ENCODE peak calls at places on chromosomes 6 and 20, in four cellular contexts. One of them, this sample, is unnamed.

GRCh38 chr6:48078092-48078491 is 32.9 kb downstream of the PTCHD4 start:
- DNase-seq in right lobe of liver: no peak
- DNase-seq in Peyer's patch: no peak
- DNase-seq in H1: no peak
- DNase-seq in this sample: no peak

GRCh38 chr20:56893206-56893605 is 264.1 kb downstream of the TFAP2C start:
- DNase-seq in right lobe of liver: no peak
- DNase-seq in Peyer's patch: no peak
- DNase-seq in H1: no peak
- DNase-seq in this sample: no peak

GRCh38 chr20:11807070-11807741 is 110.5 kb upstream of the BTBD3 start:
- DNase-seq in right lobe of liver: no peak
- DNase-seq in Peyer's patch: no peak
- DNase-seq in H1: no peak
- DNase-seq in this sample: no peak

GRCh38 chr20:58669287-58670006 is 18.4 kb downstream of the STX16 start:
- DNase-seq in right lobe of liver: no peak
- DNase-seq in Peyer's patch: no peak
- DNase-seq in H1: peak
- DNase-seq in this sample: no peak

GRCh38 chr20:51189814-51190782 is 167.2 kb upstream of the KCNG1 start:
- DNase-seq in right lobe of liver: no peak
- DNase-seq in Peyer's patch: no peak
- DNase-seq in H1: no peak
- DNase-seq in this sample: no peak

GRCh38 chr6:446418-447366 is 55.1 kb downstream of the IRF4 start:
- DNase-seq in right lobe of liver: no peak
- DNase-seq in Peyer's patch: peak
- DNase-seq in H1: no peak
- DNase-seq in this sample: no peak

GRCh38 chr20:4109307-4109564 is 93.9 kb upstream of the RNF24 start:
- DNase-seq in right lobe of liver: no peak
- DNase-seq in Peyer's patch: no peak
- DNase-seq in H1: no peak
- DNase-seq in this sample: no peak

GRCh38 chr6:71252407-71252806 is 36.2 kb upstream of the OGFRL1 start:
- DNase-seq in right lobe of liver: no peak
- DNase-seq in Peyer's patch: no peak
- DNase-seq in H1: no peak
- DNase-seq in this sample: no peak

GRCh38 chr6:42292002-42292735 is 74.5 kb upstream of the MRPS10 start:
- DNase-seq in right lobe of liver: no peak
- DNase-seq in Peyer's patch: no peak
- DNase-seq in H1: no peak
- DNase-seq in this sample: no peak

GRCh38 chr6:17768388-17768787 is 61.7 kb upstream of the NUP153 start:
- DNase-seq in right lobe of liver: no peak
- DNase-seq in Peyer's patch: no peak
- DNase-seq in H1: no peak
- DNase-seq in this sample: no peak

GRCh38 chr6:28648878-28649375 is 123.2 kb downstream of the GPX5 start:
- DNase-seq in right lobe of liver: no peak
- DNase-seq in Peyer's patch: no peak
- DNase-seq in H1: no peak
- DNase-seq in this sample: no peak

GRCh38 chr20:21251278-21251677 is 51.9 kb upstream of the XRN2 start:
- DNase-seq in right lobe of liver: no peak
- DNase-seq in Peyer's patch: no peak
- DNase-seq in H1: no peak
- DNase-seq in this sample: no peak

GRCh38 chr6:168162366-168162765 is 83.4 kb upstream of the FRMD1 start:
- DNase-seq in right lobe of liver: no peak
- DNase-seq in Peyer's patch: no peak
- DNase-seq in H1: no peak
- DNase-seq in this sample: no peak

GRCh38 chr20:24837721-24838456 is 111.2 kb upstream of the CST7 start:
- DNase-seq in right lobe of liver: no peak
- DNase-seq in Peyer's patch: no peak
- DNase-seq in H1: no peak
- DNase-seq in this sample: no peak

GRCh38 chr20:31835554-31835953 is 9.8 kb downstream of the FOXS1 start:
- DNase-seq in right lobe of liver: no peak
- DNase-seq in Peyer's patch: no peak
- DNase-seq in H1: no peak
- DNase-seq in this sample: no peak

GRCh38 chr6:109051301-109051700 is 43.3 kb downstream of the SESN1 start:
- DNase-seq in right lobe of liver: no peak
- DNase-seq in Peyer's patch: no peak
- DNase-seq in H1: no peak
- DNase-seq in this sample: no peak

GRCh38 chr6:35037289-35038038 is 103.7 kb downstream of the TCP11 start:
- DNase-seq in right lobe of liver: peak
- DNase-seq in Peyer's patch: no peak
- DNase-seq in H1: no peak
- DNase-seq in this sample: no peak

GRCh38 chr20:25750765-25751696 is 54.4 kb upstream of the ZNF337 start:
- DNase-seq in right lobe of liver: peak
- DNase-seq in Peyer's patch: no peak
- DNase-seq in H1: no peak
- DNase-seq in this sample: no peak

GRCh38 chr6:97524846-97525245 is 241.8 kb upstream of the MMS22L start:
- DNase-seq in right lobe of liver: no peak
- DNase-seq in Peyer's patch: no peak
- DNase-seq in H1: peak
- DNase-seq in this sample: no peak

GRCh38 chr6:17341891-17342290 is 51.5 kb upstream of the CAP2 start:
- DNase-seq in right lobe of liver: no peak
- DNase-seq in Peyer's patch: no peak
- DNase-seq in H1: no peak
- DNase-seq in this sample: no peak

GRCh38 chr6:52500268-52501129 is 76.4 kb downstream of the TRAM2 start:
- DNase-seq in right lobe of liver: no peak
- DNase-seq in Peyer's patch: no peak
- DNase-seq in H1: no peak
- DNase-seq in this sample: no peak

GRCh38 chr6:52503344-52503747 is 73.5 kb downstream of the TRAM2 start:
- DNase-seq in right lobe of liver: no peak
- DNase-seq in Peyer's patch: no peak
- DNase-seq in H1: no peak
- DNase-seq in this sample: no peak

GRCh38 chr6:52503853-52504777 is 72.7 kb downstream of the TRAM2 start:
- DNase-seq in right lobe of liver: peak
- DNase-seq in Peyer's patch: no peak
- DNase-seq in H1: no peak
- DNase-seq in this sample: peak

GRCh38 chr6:52504778-52505127 is 72.1 kb downstream of the TRAM2 start:
- DNase-seq in right lobe of liver: no peak
- DNase-seq in Peyer's patch: no peak
- DNase-seq in H1: no peak
- DNase-seq in this sample: no peak

GRCh38 chr6:52502306-52503029 is 74.4 kb downstream of the TRAM2 start:
- DNase-seq in right lobe of liver: no peak
- DNase-seq in Peyer's patch: no peak
- DNase-seq in H1: no peak
- DNase-seq in this sample: no peak
- TF ChIP-seq POLR2A in right lobe of liver: no peak
- TF ChIP-seq POLR2A in Peyer's patch: no peak
- TF ChIP-seq POLR2A in H1: no peak
- TF ChIP-seq POLR2A in this sample: no peak

GRCh38 chr6:117483645-117484016 is 1.2 kb downstream of the DCBLD1 start:
- DNase-seq in right lobe of liver: no peak
- DNase-seq in Peyer's patch: no peak
- DNase-seq in H1: no peak
- DNase-seq in this sample: no peak

GRCh38 chr6:117482240-117483003 is at the start of gene DCBLD1:
- DNase-seq in right lobe of liver: peak
- DNase-seq in Peyer's patch: peak
- DNase-seq in H1: no peak
- DNase-seq in this sample: no peak

GRCh38 chr6:117484052-117484646 is 1.7 kb downstream of the DCBLD1 start:
- DNase-seq in right lobe of liver: no peak
- DNase-seq in Peyer's patch: no peak
- DNase-seq in H1: no peak
- DNase-seq in this sample: no peak

GRCh38 chr6:117481926-117482239 is 591 bp upstream of the DCBLD1 start:
- DNase-seq in right lobe of liver: no peak
- DNase-seq in Peyer's patch: no peak
- DNase-seq in H1: no peak
- DNase-seq in this sample: no peak

DNA sequence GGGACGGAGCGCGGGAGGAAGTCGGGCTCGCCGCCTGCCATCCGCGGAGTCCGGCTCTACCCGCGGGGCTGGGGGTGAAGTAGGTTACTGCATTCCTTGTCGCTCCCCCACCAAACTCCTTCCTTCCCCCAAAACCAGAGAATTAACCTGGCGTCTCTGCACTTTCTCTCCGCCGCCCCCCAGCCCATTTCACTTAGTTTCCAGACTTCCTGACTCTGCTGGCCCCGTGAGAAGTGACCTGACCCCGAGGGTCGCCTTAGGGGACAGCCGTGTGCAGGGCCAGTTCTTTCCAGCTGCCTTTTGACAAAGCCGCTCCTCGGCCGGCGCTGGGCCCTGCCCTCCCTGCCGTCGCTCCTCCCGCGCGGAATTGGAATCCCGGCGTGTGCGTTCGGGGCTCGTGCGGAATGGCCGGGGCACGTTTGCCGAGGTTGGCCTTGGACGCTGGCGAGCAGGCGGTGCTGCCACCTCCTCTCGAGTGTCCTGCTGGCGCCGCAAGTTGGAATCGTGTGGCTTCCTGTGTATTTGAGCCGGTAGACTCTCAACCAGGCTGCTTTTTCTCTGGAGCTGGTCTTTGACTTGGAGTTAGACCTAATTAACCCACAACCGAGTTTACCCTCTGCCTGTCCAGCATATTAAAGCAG is 650 bp downstream of the DCBLD1 start:
- DNase-seq in right lobe of liver: peak
- DNase-seq in Peyer's patch: no peak
- DNase-seq in H1: no peak
- DNase-seq in this sample: no peak
- TF ChIP-seq POLR2A in right lobe of liver: no peak
- TF ChIP-seq POLR2A in Peyer's patch: no peak
- TF ChIP-seq POLR2A in H1: no peak
- TF ChIP-seq POLR2A in this sample: no peak

GRCh38 chr6:99424761-99425646 is at the start of gene PNISR:
- DNase-seq in right lobe of liver: peak
- DNase-seq in Peyer's patch: peak
- DNase-seq in H1: peak
- DNase-seq in this sample: peak
- TF ChIP-seq POLR2A in right lobe of liver: no peak
- TF ChIP-seq POLR2A in Peyer's patch: peak
- TF ChIP-seq POLR2A in H1: peak
- TF ChIP-seq POLR2A in this sample: peak

DNA sequence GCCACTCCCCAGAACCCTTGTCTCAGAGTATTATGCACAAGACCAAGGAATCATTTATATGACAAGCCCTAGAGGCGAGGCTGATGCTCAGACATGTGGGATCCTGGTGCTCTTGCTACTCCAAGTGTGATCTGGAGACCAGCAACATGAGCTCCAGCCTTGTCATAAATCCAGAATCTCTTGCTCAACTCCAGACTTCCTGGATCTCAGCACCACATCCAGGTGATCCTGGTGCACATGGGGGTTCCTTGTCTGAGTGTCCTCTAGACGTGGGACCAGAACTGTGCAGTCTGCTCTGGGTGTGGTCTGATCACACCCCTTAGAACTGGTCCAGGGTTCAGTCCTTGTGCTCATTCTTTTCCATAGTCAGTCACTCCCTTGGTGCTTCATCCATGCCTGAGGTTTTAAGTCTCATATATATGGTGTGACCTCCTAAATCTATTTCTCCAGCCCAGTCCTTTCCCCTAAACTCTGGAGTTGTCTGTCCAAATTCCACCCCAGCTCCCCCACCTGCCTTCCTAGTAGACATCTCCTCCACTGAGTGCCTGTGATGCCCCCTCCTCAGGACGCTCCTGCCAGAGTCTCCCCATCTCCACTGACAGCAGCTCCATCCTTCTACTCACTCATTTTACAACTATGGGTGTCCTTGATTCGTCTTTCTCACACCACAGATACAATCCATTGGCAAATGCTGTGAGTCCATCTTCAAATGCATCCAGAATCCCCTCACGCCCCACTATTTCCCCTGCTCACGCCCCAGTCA is 5.1 kb downstream of the HLA-B start:
- DNase-seq in right lobe of liver: no peak
- DNase-seq in Peyer's patch: no peak
- DNase-seq in H1: no peak
- DNase-seq in this sample: no peak
- TF ChIP-seq POLR2A in right lobe of liver: no peak
- TF ChIP-seq POLR2A in Peyer's patch: no peak
- TF ChIP-seq POLR2A in H1: no peak
- TF ChIP-seq POLR2A in this sample: no peak

GRCh38 chr6:107846262-107846795 is 22.2 kb upstream of the SCML4 start:
- DNase-seq in right lobe of liver: no peak
- DNase-seq in Peyer's patch: no peak
- DNase-seq in H1: no peak
- DNase-seq in this sample: no peak

GRCh38 chr6:107845777-107846176 is 21.7 kb upstream of the SCML4 start:
- DNase-seq in right lobe of liver: no peak
- DNase-seq in Peyer's patch: no peak
- DNase-seq in H1: no peak
- DNase-seq in this sample: no peak

GRCh38 chr6:107843400-107843799 is 19.3 kb upstream of the SCML4 start:
- DNase-seq in right lobe of liver: no peak
- DNase-seq in Peyer's patch: peak
- DNase-seq in H1: no peak
- DNase-seq in this sample: no peak

GRCh38 chr6:107849325-107849724 is 25.2 kb upstream of the SCML4 start:
- DNase-seq in right lobe of liver: no peak
- DNase-seq in Peyer's patch: no peak
- DNase-seq in H1: no peak
- DNase-seq in this sample: no peak

DNA sequence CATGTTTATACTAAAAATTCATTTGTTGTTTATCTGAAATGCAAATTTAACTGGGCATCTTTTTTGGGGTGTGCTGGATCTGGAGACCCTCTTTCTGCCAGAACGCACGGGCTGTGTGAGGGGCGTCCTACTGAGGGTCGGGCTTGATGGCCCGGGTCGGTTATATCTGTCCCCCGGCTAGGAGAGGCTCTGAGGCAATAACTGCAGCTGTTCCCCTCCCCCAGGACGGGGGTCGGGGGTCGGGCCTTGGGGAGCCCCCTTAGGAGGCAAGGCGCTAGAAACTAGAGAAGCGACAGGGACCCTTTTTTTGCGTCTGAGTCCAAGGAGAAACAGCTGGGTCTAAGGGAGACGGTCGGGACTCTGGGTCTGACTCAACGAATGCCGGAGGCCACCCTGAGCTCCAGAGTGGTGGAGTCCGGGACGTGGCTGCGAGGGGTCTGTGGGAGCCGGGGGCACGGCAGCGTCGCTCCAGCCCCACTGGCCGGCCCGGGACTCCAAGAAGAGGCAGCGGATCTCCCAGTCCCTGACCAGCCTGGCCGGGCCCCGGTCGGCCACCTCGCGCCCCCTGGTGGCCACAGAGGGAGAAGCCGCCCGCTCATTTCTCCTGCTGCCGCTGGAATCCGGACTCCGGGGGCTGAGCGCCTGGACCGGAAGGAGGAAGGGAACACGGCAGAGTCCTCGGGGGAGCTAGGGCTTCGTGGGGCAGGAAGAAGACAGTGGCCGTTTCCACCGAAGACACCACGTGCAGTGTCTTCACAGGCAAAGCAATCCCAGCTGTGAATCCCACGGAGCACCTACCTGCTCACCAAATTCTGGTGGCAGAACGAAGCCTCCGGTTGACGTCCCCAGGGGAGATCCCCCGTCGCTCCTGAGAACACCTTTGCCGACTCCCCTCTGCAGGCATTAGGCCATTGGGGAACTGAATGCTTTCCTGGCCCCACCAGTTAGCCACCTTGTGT is 24.0 kb upstream of the SCML4 start:
- DNase-seq in right lobe of liver: peak
- DNase-seq in Peyer's patch: peak
- DNase-seq in H1: peak
- DNase-seq in this sample: peak
- TF ChIP-seq POLR2A in right lobe of liver: peak
- TF ChIP-seq POLR2A in Peyer's patch: no peak
- TF ChIP-seq POLR2A in H1: peak
- TF ChIP-seq POLR2A in this sample: no peak